ENCODE peak calls at places on chromosomes 12 and 14, in seven cellular contexts. O, D, B, L, H, W and N are unnamed samples.

GRCh38 chr14:31449971-31450610 is 7.2 kb downstream of the DTD2 start:
- DNase-seq in B (peak), D (no peak), H (peak), L (no peak), W (no peak), O (no peak), N (no peak)

GRCh38 chr12:115661103-115661502 is 616.4 kb downstream of the MED13L start:
- DNase-seq in H (no peak), O (no peak), L (peak), D (no peak), W (peak), B (no peak), N (peak)

GRCh38 chr14:103073367-103073875 is 10.6 kb upstream of the LBHD2 start:
- DNase-seq in H (no peak), O (no peak), L (no peak), W (no peak), D (no peak), B (no peak), N (no peak)

GRCh38 chr14:97779140-97779539 is 982.0 kb downstream of the VRK1 start:
- DNase-seq in W (no peak), H (no peak), B (no peak), L (no peak), D (no peak), O (no peak), N (no peak)

GRCh38 chr12:92784356-92784755 is 81.6 kb downstream of the PLEKHG7 start:
- DNase-seq in B (no peak), L (no peak), O (no peak), D (no peak), W (no peak), H (no peak), N (no peak)

GRCh38 chr14:106308839-106309389 is 782.5 kb downstream of the TMEM121 start:
- DNase-seq in D (no peak), B (no peak), O (peak), L (no peak), H (peak), W (no peak), N (no peak)

GRCh38 chr12:48690990-48691389 is 9.0 kb upstream of the KANSL2 start:
- DNase-seq in D (no peak), W (no peak), H (no peak), O (no peak), B (no peak), L (no peak), N (no peak)

GRCh38 chr12:6953417-6954315 is 2.5 kb downstream of the PTPN6 start:
- DNase-seq in H (peak), L (peak), B (no peak), D (no peak), O (peak), W (no peak), N (peak)

GRCh38 chr12:25960176-25960575 is 1.7 kb downstream of the RASSF8 start:
- DNase-seq in D (no peak), B (peak), O (no peak), H (peak), W (no peak), L (peak), N (peak)

GRCh38 chr14:75631453-75631831 is 29.2 kb downstream of the ERG28 start:
- DNase-seq in B (no peak), O (no peak), L (no peak), H (no peak), W (no peak), D (peak), N (no peak)

GRCh38 chr14:79334272-79334671 is 877.0 kb downstream of the DIO2 start:
- DNase-seq in L (no peak), B (no peak), H (no peak), W (no peak), O (no peak), D (no peak), N (no peak)

GRCh38 chr12:106074706-106075392 is 63.9 kb downstream of the NUAK1 start:
- DNase-seq in L (no peak), H (peak), D (peak), O (no peak), B (no peak), W (no peak), N (no peak)

GRCh38 chr12:67958187-67958586 is 31.1 kb upstream of the IFNG-AS1 start:
- DNase-seq in H (no peak), D (no peak), B (no peak), W (no peak), O (no peak), L (no peak), N (no peak)

GRCh38 chr12:1616233-1617066 is 12.6 kb upstream of the WNT5B start:
- DNase-seq in L (no peak), H (no peak), W (peak), O (no peak), D (no peak), B (no peak), N (no peak)

GRCh38 chr12:40078201-40078730 is 27.6 kb downstream of the SLC2A13 start:
- DNase-seq in L (no peak), W (no peak), B (no peak), O (no peak), H (peak), D (no peak), N (no peak)

GRCh38 chr12:95608252-95609033 is 57.2 kb upstream of the USP44 start:
- DNase-seq in O (no peak), L (peak), D (no peak), B (peak), H (peak), W (peak), N (peak)

GRCh38 chr12:14772946-14773345 is 30.3 kb downstream of the WBP11 start:
- DNase-seq in B (no peak), D (no peak), L (no peak), H (no peak), W (no peak), O (no peak), N (no peak)

GRCh38 chr12:48286665-48287064 is 64.1 kb downstream of the ZNF641 start:
- DNase-seq in L (peak), O (no peak), B (no peak), D (no peak), H (no peak), W (no peak), N (no peak)